ENCODE peak calls at places on chromosomes 16 and 17, in five cellular contexts. W is right atrium auricular region; X is transverse colon; E is CD8-positive, alpha-beta T cell; L is body of pancreas. Z is an unnamed sample.

GRCh38 chr17:4488989-4489595 is 9.6 kb upstream of the SPNS2 start:
- DNase-seq in X (no peak), E (no peak), W (no peak), L (no peak), Z (no peak)

GRCh38 chr16:67200491-67200890 is 1.6 kb downstream of the ELMO3 start:
- DNase-seq in W (no peak), L (no peak), E (no peak), X (no peak), Z (no peak)

GRCh38 chr17:28726396-28726911 is 421 bp upstream of the TLCD1 start:
- DNase-seq in X (peak), E (peak), W (no peak), L (peak), Z (no peak)

GRCh38 chr16:70789927-70790447 is 11.0 kb downstream of the VAC14 start:
- DNase-seq in X (no peak), L (no peak), E (no peak), W (no peak), Z (no peak)

GRCh38 chr17:53548252-53548651 is 274.5 kb upstream of the KIF2B start:
- DNase-seq in E (no peak), W (no peak), L (no peak), X (no peak), Z (no peak)

GRCh38 chr16:70686376-70687171 is 721 bp upstream of the MTSS2 start:
- DNase-seq in E (no peak), W (no peak), X (no peak), L (no peak), Z (no peak)

GRCh38 chr17:72931635-72932034 is 160.9 kb downstream of the SLC39A11 start:
- DNase-seq in E (no peak), L (no peak), W (no peak), X (no peak), Z (no peak)

GRCh38 chr16:69477546-69477945 is 53.1 kb downstream of the CYB5B start:
- DNase-seq in E (no peak), L (no peak), X (no peak), W (peak), Z (no peak)

GRCh38 chr17:74360993-74361612 is 565 bp downstream of the BTBD17 start:
- DNase-seq in X (no peak), E (no peak), L (no peak), W (no peak), Z (no peak)

GRCh38 chr17:72353502-72353901 is 232.7 kb downstream of the SOX9 start:
- DNase-seq in X (no peak), L (no peak), E (no peak), W (no peak), Z (no peak)

GRCh38 chr17:41917192-41917591 is 1.6 kb downstream of the ACLY start:
- DNase-seq in X (no peak), L (peak), E (no peak), W (no peak), Z (no peak)

GRCh38 chr16:51872536-51872935 is 674.4 kb downstream of the TOX3 start:
- DNase-seq in L (no peak), X (no peak), W (no peak), E (no peak), Z (no peak)

GRCh38 chr17:50532452-50533024 is at the start of gene EPN3:
- DNase-seq in E (no peak), L (peak), W (no peak), X (peak), Z (no peak)

GRCh38 chr17:51322390-51323029 is 62.2 kb downstream of the UTP18 start:
- DNase-seq in E (no peak), L (no peak), W (no peak), X (no peak), Z (no peak)

GRCh38 chr17:58870747-58871146 is 115.1 kb downstream of the PPM1E start:
- DNase-seq in L (no peak), E (no peak), W (no peak), X (no peak), Z (no peak)

GRCh38 chr17:969767-970387 is 9.7 kb downstream of the NXN start:
- DNase-seq in W (no peak), X (no peak), L (no peak), E (no peak), Z (no peak)

DNA sequence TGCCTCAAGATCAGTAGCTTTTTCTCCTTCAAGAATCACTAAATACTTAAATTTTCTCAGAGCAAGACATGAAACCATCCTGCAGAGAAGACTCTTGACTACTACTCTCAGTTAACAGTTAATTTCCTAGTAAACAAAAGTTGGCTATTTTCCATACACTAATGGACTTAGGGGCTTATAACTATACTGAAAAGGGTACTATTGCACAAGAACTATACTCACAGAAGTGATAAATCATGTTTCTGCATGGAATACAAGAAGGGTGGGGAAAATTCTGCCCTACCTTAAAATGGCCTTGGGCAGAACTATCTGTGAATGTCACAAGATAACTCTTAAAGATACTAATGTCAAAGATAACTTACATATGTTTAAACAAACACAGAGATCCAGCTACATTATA is 12.5 kb downstream of the ZNF652 start:
- DNase-seq in W (no peak), X (no peak), E (no peak), L (no peak), Z (no peak)
- H3K4me3 ChIP-seq in W (no peak), X (no peak), E (no peak), L (no peak), Z (no peak)

DNA sequence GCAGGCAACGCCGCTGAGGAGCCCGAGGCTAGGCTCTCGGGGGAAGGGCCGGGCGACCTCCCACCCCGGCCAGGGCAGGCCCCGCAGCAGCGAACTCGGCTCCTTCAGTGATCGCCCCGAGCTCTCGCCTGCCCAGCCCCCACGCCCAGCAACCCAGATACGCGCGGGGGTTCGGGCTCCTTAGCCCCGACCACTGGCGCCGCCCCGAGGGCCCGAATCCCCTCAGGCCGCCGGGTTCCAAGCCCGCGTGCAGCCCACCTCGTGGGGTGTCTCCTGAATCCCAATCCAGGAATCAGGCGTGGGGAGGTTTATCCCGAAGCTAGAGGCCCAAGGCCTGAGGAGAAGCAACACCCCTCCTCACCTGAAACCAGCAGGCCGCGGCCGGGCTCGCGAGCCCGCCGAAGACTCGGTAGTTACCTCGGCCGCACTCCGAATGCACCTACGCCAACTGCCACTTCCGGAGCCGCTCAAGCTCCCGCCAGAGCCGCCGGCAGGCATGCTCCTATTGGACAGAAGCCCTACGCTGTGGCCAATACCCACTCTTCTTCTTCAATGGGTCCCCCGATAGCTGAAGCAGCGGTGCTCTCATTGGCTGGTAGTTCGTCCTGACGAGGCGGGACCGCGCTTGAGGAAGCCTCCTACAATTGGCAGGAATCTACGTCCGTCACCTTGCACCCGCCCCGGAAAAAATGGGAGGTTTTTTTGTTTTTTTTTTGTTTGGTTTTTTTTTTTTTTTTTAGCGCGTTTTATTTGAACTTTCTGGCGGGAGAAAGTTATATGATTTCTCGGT is at the start of gene RFWD3:
- DNase-seq in W (peak), E (peak), L (peak), X (peak), Z (peak)
- TF ChIP-seq CTCF in W (no peak), E (no peak), L (no peak), X (no peak), Z (no peak)

DNA sequence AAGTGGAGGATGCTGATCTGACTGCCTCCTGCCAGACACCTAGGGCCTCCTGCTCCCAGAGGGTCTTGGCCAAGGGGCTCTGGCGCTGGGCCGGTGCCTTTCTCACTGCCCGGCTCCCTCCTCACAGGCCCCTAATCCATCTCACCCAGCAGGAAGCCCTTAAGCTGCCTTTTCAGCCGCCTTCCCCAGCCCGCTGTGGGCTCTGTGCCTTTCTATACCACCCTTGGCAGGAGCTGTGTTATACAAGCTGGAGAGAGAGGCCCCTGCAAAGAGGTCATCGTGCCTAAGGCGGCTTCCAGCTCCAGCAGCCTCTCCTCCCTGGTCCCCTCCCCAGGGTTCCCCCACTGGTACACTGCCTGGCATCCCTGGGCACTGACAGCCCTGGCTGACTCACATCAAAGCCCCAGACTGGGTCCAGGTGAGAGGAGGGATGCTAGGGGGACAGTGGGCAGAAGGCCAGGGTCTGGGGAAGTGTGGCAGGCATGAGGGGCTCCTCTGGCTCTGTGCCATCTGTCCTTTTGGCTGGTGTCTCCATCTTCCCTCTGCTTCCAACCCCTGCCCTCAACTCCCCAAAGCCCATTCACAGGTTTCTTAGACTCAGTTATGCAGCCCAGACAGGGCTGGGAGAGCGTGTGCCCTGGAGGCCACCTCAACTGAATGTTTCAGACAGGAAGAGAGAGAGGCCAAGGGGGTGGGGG is 15.3 kb upstream of the FZD2 start:
- DNase-seq in E (no peak), L (no peak), W (no peak), X (no peak), Z (no peak)
- H3K27ac ChIP-seq in E (no peak), L (no peak), W (no peak), X (no peak), Z (no peak)

DNA sequence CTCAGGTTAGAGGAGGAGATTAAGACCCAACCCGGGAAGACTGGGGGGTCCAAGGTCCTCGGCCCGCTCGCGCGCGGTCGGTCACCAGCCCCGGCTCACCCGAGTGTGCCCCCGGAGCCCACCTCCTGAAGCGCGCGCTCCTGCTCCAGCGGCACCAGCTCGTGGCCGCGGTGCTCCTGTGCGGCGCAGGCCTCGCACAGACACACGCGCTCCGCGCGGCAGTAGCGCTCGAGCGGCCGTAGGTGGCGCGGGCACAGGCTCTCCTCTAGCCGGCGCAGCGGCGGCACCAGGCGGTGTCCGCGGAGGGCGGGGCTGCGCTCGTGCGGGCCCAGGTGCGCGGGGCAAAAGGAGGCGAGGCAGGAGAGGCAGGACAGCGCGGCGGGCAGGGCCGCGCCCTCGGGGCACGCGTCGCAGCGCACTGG is 618 bp downstream of the TRIM47 start:
- DNase-seq in E (peak), W (no peak), X (peak), L (peak), Z (no peak)
- H3K4me3 ChIP-seq in E (peak), W (peak), X (peak), L (no peak), Z (peak)

GRCh38 chr17:17171186-17171585 is 34.9 kb downstream of the PLD6 start:
- DNase-seq in W (no peak), L (no peak), X (no peak), E (no peak), Z (no peak)
- TF ChIP-seq CTCF in W (no peak), L (no peak), X (no peak), E (no peak), Z (no peak)

GRCh38 chr17:17420561-17421269 is 56.1 kb upstream of the MED9 start:
- DNase-seq in X (no peak), E (no peak), L (peak), W (peak), Z (peak)
- H3K27ac ChIP-seq in X (no peak), E (no peak), L (peak), W (peak), Z (peak)

GRCh38 chr16:30996324-30996999 is 11.5 kb downstream of the HSD3B7 start:
- DNase-seq in X (peak), W (no peak), E (no peak), L (no peak), Z (no peak)
- H3K4me3 ChIP-seq in X (peak), W (peak), E (peak), L (no peak), Z (peak)